ENCODE peak calls at places on chromosomes 2 and 18, in seven cellular contexts. One of them, this sample, is unnamed.

GRCh38 chr2:221817052-221817451 is 244.9 kb upstream of the EPHA4 start:
- DNase-seq in activated naive CD4-positive, alpha-beta T cell treated with anti-CD3 and anti-CD28 coated beads for 36 hours: no peak
- DNase-seq in activated naive CD8-positive, alpha-beta T cell treated with anti-CD3 and anti-CD28 coated beads for 36 hours: no peak
- DNase-seq in GM03348: no peak
- DNase-seq in AG09319: no peak
- DNase-seq in neural crest cell: no peak
- DNase-seq in spleen: no peak
- DNase-seq in this sample: no peak

GRCh38 chr2:196459539-196459938 is 180.0 kb upstream of the CCDC150 start:
- DNase-seq in AG09319: peak
- DNase-seq in activated naive CD8-positive, alpha-beta T cell treated with anti-CD3 and anti-CD28 coated beads for 36 hours: no peak
- DNase-seq in neural crest cell: no peak
- DNase-seq in activated naive CD4-positive, alpha-beta T cell treated with anti-CD3 and anti-CD28 coated beads for 36 hours: peak
- DNase-seq in GM03348: peak
- DNase-seq in spleen: no peak
- DNase-seq in this sample: peak

GRCh38 chr18:74412106-74412880 is 44.8 kb downstream of the DIPK1C start:
- DNase-seq in GM03348: no peak
- DNase-seq in AG09319: no peak
- DNase-seq in spleen: no peak
- DNase-seq in activated naive CD4-positive, alpha-beta T cell treated with anti-CD3 and anti-CD28 coated beads for 36 hours: no peak
- DNase-seq in activated naive CD8-positive, alpha-beta T cell treated with anti-CD3 and anti-CD28 coated beads for 36 hours: no peak
- DNase-seq in neural crest cell: peak
- DNase-seq in this sample: no peak

GRCh38 chr2:60379216-60379615 is 174.2 kb downstream of the BCL11A start:
- DNase-seq in neural crest cell: no peak
- DNase-seq in spleen: no peak
- DNase-seq in activated naive CD8-positive, alpha-beta T cell treated with anti-CD3 and anti-CD28 coated beads for 36 hours: no peak
- DNase-seq in GM03348: no peak
- DNase-seq in AG09319: no peak
- DNase-seq in activated naive CD4-positive, alpha-beta T cell treated with anti-CD3 and anti-CD28 coated beads for 36 hours: no peak
- DNase-seq in this sample: no peak

GRCh38 chr2:188894028-188894427 is 80.1 kb upstream of the COL3A1 start:
- DNase-seq in spleen: no peak
- DNase-seq in GM03348: no peak
- DNase-seq in activated naive CD4-positive, alpha-beta T cell treated with anti-CD3 and anti-CD28 coated beads for 36 hours: no peak
- DNase-seq in activated naive CD8-positive, alpha-beta T cell treated with anti-CD3 and anti-CD28 coated beads for 36 hours: no peak
- DNase-seq in neural crest cell: no peak
- DNase-seq in AG09319: no peak
- DNase-seq in this sample: no peak

GRCh38 chr2:97766567-97766966 is 53.2 kb downstream of the ZAP70 start:
- DNase-seq in spleen: no peak
- DNase-seq in activated naive CD8-positive, alpha-beta T cell treated with anti-CD3 and anti-CD28 coated beads for 36 hours: no peak
- DNase-seq in activated naive CD4-positive, alpha-beta T cell treated with anti-CD3 and anti-CD28 coated beads for 36 hours: no peak
- DNase-seq in GM03348: no peak
- DNase-seq in neural crest cell: no peak
- DNase-seq in AG09319: no peak
- DNase-seq in this sample: no peak

GRCh38 chr2:71069376-71069775 is 928 bp downstream of the NAGK start:
- DNase-seq in spleen: peak
- DNase-seq in neural crest cell: no peak
- DNase-seq in GM03348: no peak
- DNase-seq in AG09319: no peak
- DNase-seq in activated naive CD8-positive, alpha-beta T cell treated with anti-CD3 and anti-CD28 coated beads for 36 hours: no peak
- DNase-seq in activated naive CD4-positive, alpha-beta T cell treated with anti-CD3 and anti-CD28 coated beads for 36 hours: no peak
- DNase-seq in this sample: no peak

GRCh38 chr18:26003391-26003790 is 87.0 kb downstream of the SS18 start:
- DNase-seq in spleen: no peak
- DNase-seq in neural crest cell: no peak
- DNase-seq in activated naive CD8-positive, alpha-beta T cell treated with anti-CD3 and anti-CD28 coated beads for 36 hours: no peak
- DNase-seq in activated naive CD4-positive, alpha-beta T cell treated with anti-CD3 and anti-CD28 coated beads for 36 hours: no peak
- DNase-seq in AG09319: no peak
- DNase-seq in GM03348: no peak
- DNase-seq in this sample: no peak

GRCh38 chr2:28101892-28102291 is 211.4 kb downstream of the BABAM2 start:
- DNase-seq in activated naive CD4-positive, alpha-beta T cell treated with anti-CD3 and anti-CD28 coated beads for 36 hours: no peak
- DNase-seq in GM03348: no peak
- DNase-seq in spleen: no peak
- DNase-seq in AG09319: no peak
- DNase-seq in activated naive CD8-positive, alpha-beta T cell treated with anti-CD3 and anti-CD28 coated beads for 36 hours: no peak
- DNase-seq in neural crest cell: no peak
- DNase-seq in this sample: no peak

GRCh38 chr18:9661564-9661963 is 46.5 kb upstream of the RAB31 start:
- DNase-seq in AG09319: no peak
- DNase-seq in neural crest cell: no peak
- DNase-seq in activated naive CD4-positive, alpha-beta T cell treated with anti-CD3 and anti-CD28 coated beads for 36 hours: no peak
- DNase-seq in GM03348: peak
- DNase-seq in spleen: no peak
- DNase-seq in activated naive CD8-positive, alpha-beta T cell treated with anti-CD3 and anti-CD28 coated beads for 36 hours: no peak
- DNase-seq in this sample: no peak

GRCh38 chr18:10490401-10491289 is 35.2 kb upstream of the NAPG start:
- DNase-seq in activated naive CD4-positive, alpha-beta T cell treated with anti-CD3 and anti-CD28 coated beads for 36 hours: peak
- DNase-seq in neural crest cell: no peak
- DNase-seq in activated naive CD8-positive, alpha-beta T cell treated with anti-CD3 and anti-CD28 coated beads for 36 hours: peak
- DNase-seq in AG09319: no peak
- DNase-seq in GM03348: no peak
- DNase-seq in spleen: peak
- DNase-seq in this sample: peak

GRCh38 chr2:10980071-10980470 is 68.3 kb downstream of the KCNF1 start:
- DNase-seq in GM03348: no peak
- DNase-seq in activated naive CD4-positive, alpha-beta T cell treated with anti-CD3 and anti-CD28 coated beads for 36 hours: no peak
- DNase-seq in neural crest cell: no peak
- DNase-seq in activated naive CD8-positive, alpha-beta T cell treated with anti-CD3 and anti-CD28 coated beads for 36 hours: no peak
- DNase-seq in spleen: no peak
- DNase-seq in AG09319: no peak
- DNase-seq in this sample: no peak

GRCh38 chr18:49645836-49646235 is 84.0 kb downstream of the LIPG start:
- DNase-seq in AG09319: no peak
- DNase-seq in spleen: peak
- DNase-seq in activated naive CD8-positive, alpha-beta T cell treated with anti-CD3 and anti-CD28 coated beads for 36 hours: no peak
- DNase-seq in GM03348: peak
- DNase-seq in activated naive CD4-positive, alpha-beta T cell treated with anti-CD3 and anti-CD28 coated beads for 36 hours: no peak
- DNase-seq in neural crest cell: no peak
- DNase-seq in this sample: no peak

GRCh38 chr18:49980869-49981268 is 167.5 kb upstream of the ACAA2 start:
- DNase-seq in activated naive CD4-positive, alpha-beta T cell treated with anti-CD3 and anti-CD28 coated beads for 36 hours: no peak
- DNase-seq in GM03348: no peak
- DNase-seq in AG09319: no peak
- DNase-seq in spleen: no peak
- DNase-seq in activated naive CD8-positive, alpha-beta T cell treated with anti-CD3 and anti-CD28 coated beads for 36 hours: no peak
- DNase-seq in neural crest cell: no peak
- DNase-seq in this sample: no peak

GRCh38 chr2:227748079-227748478 is 2.4 kb downstream of the SCYGR8 start:
- DNase-seq in activated naive CD8-positive, alpha-beta T cell treated with anti-CD3 and anti-CD28 coated beads for 36 hours: no peak
- DNase-seq in GM03348: no peak
- DNase-seq in spleen: peak
- DNase-seq in neural crest cell: peak
- DNase-seq in AG09319: no peak
- DNase-seq in activated naive CD4-positive, alpha-beta T cell treated with anti-CD3 and anti-CD28 coated beads for 36 hours: peak
- DNase-seq in this sample: no peak

GRCh38 chr2:173184031-173185004 is 108.7 kb downstream of the MAP3K20 start:
- DNase-seq in spleen: no peak
- DNase-seq in activated naive CD4-positive, alpha-beta T cell treated with anti-CD3 and anti-CD28 coated beads for 36 hours: no peak
- DNase-seq in activated naive CD8-positive, alpha-beta T cell treated with anti-CD3 and anti-CD28 coated beads for 36 hours: no peak
- DNase-seq in AG09319: peak
- DNase-seq in GM03348: peak
- DNase-seq in neural crest cell: no peak
- DNase-seq in this sample: no peak

GRCh38 chr18:7946724-7947377 is 379.7 kb downstream of the PTPRM start:
- DNase-seq in spleen: no peak
- DNase-seq in activated naive CD4-positive, alpha-beta T cell treated with anti-CD3 and anti-CD28 coated beads for 36 hours: peak
- DNase-seq in neural crest cell: no peak
- DNase-seq in GM03348: peak
- DNase-seq in activated naive CD8-positive, alpha-beta T cell treated with anti-CD3 and anti-CD28 coated beads for 36 hours: no peak
- DNase-seq in AG09319: no peak
- DNase-seq in this sample: no peak

GRCh38 chr2:223477318-223477717 is 124.8 kb downstream of the SCG2 start:
- DNase-seq in activated naive CD8-positive, alpha-beta T cell treated with anti-CD3 and anti-CD28 coated beads for 36 hours: no peak
- DNase-seq in activated naive CD4-positive, alpha-beta T cell treated with anti-CD3 and anti-CD28 coated beads for 36 hours: no peak
- DNase-seq in GM03348: no peak
- DNase-seq in AG09319: no peak
- DNase-seq in spleen: no peak
- DNase-seq in neural crest cell: no peak
- DNase-seq in this sample: no peak

GRCh38 chr2:188620916-188621315 is 329.2 kb downstream of the GULP1 start:
- DNase-seq in AG09319: no peak
- DNase-seq in spleen: no peak
- DNase-seq in activated naive CD8-positive, alpha-beta T cell treated with anti-CD3 and anti-CD28 coated beads for 36 hours: no peak
- DNase-seq in neural crest cell: no peak
- DNase-seq in activated naive CD4-positive, alpha-beta T cell treated with anti-CD3 and anti-CD28 coated beads for 36 hours: no peak
- DNase-seq in GM03348: no peak
- DNase-seq in this sample: no peak

GRCh38 chr2:235021752-235022151 is 69.9 kb downstream of the SH3BP4 start:
- DNase-seq in activated naive CD8-positive, alpha-beta T cell treated with anti-CD3 and anti-CD28 coated beads for 36 hours: no peak
- DNase-seq in spleen: no peak
- DNase-seq in AG09319: peak
- DNase-seq in GM03348: peak
- DNase-seq in neural crest cell: no peak
- DNase-seq in activated naive CD4-positive, alpha-beta T cell treated with anti-CD3 and anti-CD28 coated beads for 36 hours: no peak
- DNase-seq in this sample: no peak

GRCh38 chr2:172613035-172613434 is 57.1 kb downstream of the PDK1 start:
- DNase-seq in neural crest cell: no peak
- DNase-seq in GM03348: no peak
- DNase-seq in AG09319: no peak
- DNase-seq in spleen: no peak
- DNase-seq in activated naive CD8-positive, alpha-beta T cell treated with anti-CD3 and anti-CD28 coated beads for 36 hours: no peak
- DNase-seq in activated naive CD4-positive, alpha-beta T cell treated with anti-CD3 and anti-CD28 coated beads for 36 hours: no peak
- DNase-seq in this sample: no peak

GRCh38 chr2:145199832-145200231 is 679.9 kb upstream of the ZEB2 start:
- DNase-seq in activated naive CD4-positive, alpha-beta T cell treated with anti-CD3 and anti-CD28 coated beads for 36 hours: no peak
- DNase-seq in GM03348: no peak
- DNase-seq in spleen: no peak
- DNase-seq in activated naive CD8-positive, alpha-beta T cell treated with anti-CD3 and anti-CD28 coated beads for 36 hours: no peak
- DNase-seq in AG09319: no peak
- DNase-seq in neural crest cell: no peak
- DNase-seq in this sample: no peak

GRCh38 chr2:51559026-51559425 is 527.1 kb upstream of the NRXN1 start:
- DNase-seq in activated naive CD8-positive, alpha-beta T cell treated with anti-CD3 and anti-CD28 coated beads for 36 hours: no peak
- DNase-seq in neural crest cell: no peak
- DNase-seq in AG09319: no peak
- DNase-seq in activated naive CD4-positive, alpha-beta T cell treated with anti-CD3 and anti-CD28 coated beads for 36 hours: no peak
- DNase-seq in GM03348: no peak
- DNase-seq in spleen: no peak
- DNase-seq in this sample: no peak

GRCh38 chr2:104864280-104864599 is 10.3 kb downstream of the POU3F3 start:
- DNase-seq in GM03348: no peak
- DNase-seq in activated naive CD4-positive, alpha-beta T cell treated with anti-CD3 and anti-CD28 coated beads for 36 hours: no peak
- DNase-seq in neural crest cell: no peak
- DNase-seq in AG09319: no peak
- DNase-seq in spleen: no peak
- DNase-seq in activated naive CD8-positive, alpha-beta T cell treated with anti-CD3 and anti-CD28 coated beads for 36 hours: no peak
- DNase-seq in this sample: no peak

GRCh38 chr2:216548901-216549321 is 50.3 kb downstream of the RPL37A start:
- DNase-seq in activated naive CD8-positive, alpha-beta T cell treated with anti-CD3 and anti-CD28 coated beads for 36 hours: no peak
- DNase-seq in activated naive CD4-positive, alpha-beta T cell treated with anti-CD3 and anti-CD28 coated beads for 36 hours: no peak
- DNase-seq in GM03348: peak
- DNase-seq in neural crest cell: no peak
- DNase-seq in spleen: no peak
- DNase-seq in AG09319: no peak
- DNase-seq in this sample: no peak

GRCh38 chr2:151410485-151410833 is 757 bp downstream of the RIF1 start:
- DNase-seq in GM03348: peak
- DNase-seq in activated naive CD8-positive, alpha-beta T cell treated with anti-CD3 and anti-CD28 coated beads for 36 hours: peak
- DNase-seq in AG09319: no peak
- DNase-seq in neural crest cell: no peak
- DNase-seq in spleen: no peak
- DNase-seq in activated naive CD4-positive, alpha-beta T cell treated with anti-CD3 and anti-CD28 coated beads for 36 hours: peak
- DNase-seq in this sample: peak

GRCh38 chr2:119402645-119403560 is 28.8 kb upstream of the TMEM37 start:
- DNase-seq in activated naive CD8-positive, alpha-beta T cell treated with anti-CD3 and anti-CD28 coated beads for 36 hours: no peak
- DNase-seq in GM03348: no peak
- DNase-seq in neural crest cell: no peak
- DNase-seq in AG09319: no peak
- DNase-seq in activated naive CD4-positive, alpha-beta T cell treated with anti-CD3 and anti-CD28 coated beads for 36 hours: no peak
- DNase-seq in spleen: no peak
- DNase-seq in this sample: no peak

GRCh38 chr18:31498450-31499156 is 626 bp downstream of the DSG2 start:
- DNase-seq in spleen: no peak
- DNase-seq in neural crest cell: peak
- DNase-seq in AG09319: no peak
- DNase-seq in activated naive CD4-positive, alpha-beta T cell treated with anti-CD3 and anti-CD28 coated beads for 36 hours: peak
- DNase-seq in GM03348: peak
- DNase-seq in activated naive CD8-positive, alpha-beta T cell treated with anti-CD3 and anti-CD28 coated beads for 36 hours: no peak
- DNase-seq in this sample: no peak

GRCh38 chr2:48566582-48566981 is 36.6 kb downstream of the STON1 start:
- DNase-seq in activated naive CD4-positive, alpha-beta T cell treated with anti-CD3 and anti-CD28 coated beads for 36 hours: no peak
- DNase-seq in neural crest cell: peak
- DNase-seq in AG09319: no peak
- DNase-seq in activated naive CD8-positive, alpha-beta T cell treated with anti-CD3 and anti-CD28 coated beads for 36 hours: no peak
- DNase-seq in GM03348: peak
- DNase-seq in spleen: no peak
- DNase-seq in this sample: no peak

GRCh38 chr18:934518-935123 is 29.9 kb downstream of the ADCYAP1 start:
- DNase-seq in neural crest cell: no peak
- DNase-seq in activated naive CD4-positive, alpha-beta T cell treated with anti-CD3 and anti-CD28 coated beads for 36 hours: no peak
- DNase-seq in AG09319: no peak
- DNase-seq in activated naive CD8-positive, alpha-beta T cell treated with anti-CD3 and anti-CD28 coated beads for 36 hours: no peak
- DNase-seq in GM03348: no peak
- DNase-seq in spleen: no peak
- DNase-seq in this sample: no peak

GRCh38 chr2:188425266-188425665 is 133.6 kb downstream of the GULP1 start:
- DNase-seq in neural crest cell: no peak
- DNase-seq in spleen: no peak
- DNase-seq in GM03348: no peak
- DNase-seq in activated naive CD8-positive, alpha-beta T cell treated with anti-CD3 and anti-CD28 coated beads for 36 hours: no peak
- DNase-seq in AG09319: no peak
- DNase-seq in activated naive CD4-positive, alpha-beta T cell treated with anti-CD3 and anti-CD28 coated beads for 36 hours: no peak
- DNase-seq in this sample: no peak

GRCh38 chr2:63582873-63583272 is 5.4 kb downstream of the WDPCP start:
- DNase-seq in AG09319: no peak
- DNase-seq in activated naive CD8-positive, alpha-beta T cell treated with anti-CD3 and anti-CD28 coated beads for 36 hours: no peak
- DNase-seq in GM03348: no peak
- DNase-seq in spleen: no peak
- DNase-seq in neural crest cell: no peak
- DNase-seq in activated naive CD4-positive, alpha-beta T cell treated with anti-CD3 and anti-CD28 coated beads for 36 hours: no peak
- DNase-seq in this sample: no peak

GRCh38 chr2:100845141-100845991 is 25.4 kb downstream of the NPAS2 start:
- DNase-seq in activated naive CD4-positive, alpha-beta T cell treated with anti-CD3 and anti-CD28 coated beads for 36 hours: no peak
- DNase-seq in GM03348: no peak
- DNase-seq in activated naive CD8-positive, alpha-beta T cell treated with anti-CD3 and anti-CD28 coated beads for 36 hours: no peak
- DNase-seq in neural crest cell: no peak
- DNase-seq in AG09319: no peak
- DNase-seq in spleen: no peak
- DNase-seq in this sample: no peak

GRCh38 chr18:70421471-70421870 is 132.6 kb downstream of the SOCS6 start:
- DNase-seq in neural crest cell: no peak
- DNase-seq in spleen: no peak
- DNase-seq in activated naive CD8-positive, alpha-beta T cell treated with anti-CD3 and anti-CD28 coated beads for 36 hours: no peak
- DNase-seq in GM03348: no peak
- DNase-seq in activated naive CD4-positive, alpha-beta T cell treated with anti-CD3 and anti-CD28 coated beads for 36 hours: no peak
- DNase-seq in AG09319: no peak
- DNase-seq in this sample: no peak

This sample was measured in activated CD8-positive, alpha-beta T cell treated with anti-CD3 and anti-CD28 coated beads, Interleukin-2, amount 10 ng/mL, durations not matched to agents 7 days and 5 days.